ENCODE peak calls at places on chromosome 2, in five cellular contexts. C, N, B, P and W are unnamed samples.

GRCh38 chr2:11286749-11287148 is 57.7 kb downstream of the ROCK2 start:
- DNase-seq in C (no peak), N (peak), B (no peak), P (no peak), W (no peak)

GRCh38 chr2:28658369-28658768 is 93.3 kb upstream of the PPP1CB start:
- DNase-seq in C (no peak), N (peak), B (no peak), P (no peak), W (no peak)

GRCh38 chr2:14781148-14781547 is 148.6 kb downstream of the LRATD1 start:
- DNase-seq in C (no peak), N (no peak), B (no peak), P (no peak), W (peak)

GRCh38 chr2:17518212-17519154 is at the start of gene RAD51AP2:
- DNase-seq in C (peak), N (peak), B (peak), P (peak), W (no peak)

GRCh38 chr2:240567872-240568677 is at the start of gene RNPEPL1:
- DNase-seq in C (peak), N (no peak), B (peak), P (peak), W (no peak)

GRCh38 chr2:101540518-101540917 is 65.6 kb upstream of the RFX8 start:
- DNase-seq in C (no peak), N (peak), B (no peak), P (no peak), W (no peak)

GRCh38 chr2:142675398-142675797 is 202.1 kb upstream of the KYNU start:
- DNase-seq in C (no peak), N (peak), B (no peak), P (no peak), W (no peak)

GRCh38 chr2:218540015-218540414 is 28.1 kb downstream of the USP37 start:
- DNase-seq in C (no peak), N (no peak), B (no peak), P (no peak), W (no peak)

GRCh38 chr2:105437708-105438103 is 38.9 kb upstream of the FHL2 start:
- DNase-seq in C (no peak), N (peak), B (no peak), P (no peak), W (no peak)

GRCh38 chr2:24421668-24422067 is 61.3 kb upstream of the ITSN2 start:
- DNase-seq in C (no peak), N (peak), B (peak), P (peak), W (no peak)

GRCh38 chr2:70686577-70687460 is 81.2 kb downstream of the ADD2 start:
- DNase-seq in C (peak), N (peak), B (peak), P (no peak), W (no peak)

GRCh38 chr2:99636432-99637034 is 146.7 kb upstream of the REV1 start:
- DNase-seq in C (peak), N (no peak), B (peak), P (peak), W (no peak)

DNA sequence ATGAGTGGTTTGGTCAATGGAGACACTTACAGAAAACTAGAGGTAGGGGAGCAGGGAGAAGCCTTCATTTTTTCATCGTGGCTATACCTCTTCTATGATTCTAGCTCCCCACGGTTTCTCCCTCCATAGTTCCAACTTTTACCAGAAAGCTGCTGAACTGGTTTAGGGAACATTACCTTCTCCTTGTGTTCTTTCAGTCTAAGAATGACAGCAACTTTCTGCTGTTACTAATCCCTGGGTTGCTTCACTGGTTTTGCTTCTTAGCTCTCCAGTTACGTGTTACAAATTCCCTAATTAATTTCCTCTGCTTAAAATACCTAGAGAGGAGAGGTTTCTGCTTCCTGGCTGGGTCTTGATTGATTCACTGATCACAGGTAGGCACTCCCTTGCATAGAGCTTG is 499.9 kb downstream of the SLC4A3 start:
- DNase-seq in C (no peak), N (no peak), B (no peak), P (no peak), W (peak)
- H3K27ac ChIP-seq in C (no peak), N (no peak), B (no peak), P (no peak), W (peak)

DNA sequence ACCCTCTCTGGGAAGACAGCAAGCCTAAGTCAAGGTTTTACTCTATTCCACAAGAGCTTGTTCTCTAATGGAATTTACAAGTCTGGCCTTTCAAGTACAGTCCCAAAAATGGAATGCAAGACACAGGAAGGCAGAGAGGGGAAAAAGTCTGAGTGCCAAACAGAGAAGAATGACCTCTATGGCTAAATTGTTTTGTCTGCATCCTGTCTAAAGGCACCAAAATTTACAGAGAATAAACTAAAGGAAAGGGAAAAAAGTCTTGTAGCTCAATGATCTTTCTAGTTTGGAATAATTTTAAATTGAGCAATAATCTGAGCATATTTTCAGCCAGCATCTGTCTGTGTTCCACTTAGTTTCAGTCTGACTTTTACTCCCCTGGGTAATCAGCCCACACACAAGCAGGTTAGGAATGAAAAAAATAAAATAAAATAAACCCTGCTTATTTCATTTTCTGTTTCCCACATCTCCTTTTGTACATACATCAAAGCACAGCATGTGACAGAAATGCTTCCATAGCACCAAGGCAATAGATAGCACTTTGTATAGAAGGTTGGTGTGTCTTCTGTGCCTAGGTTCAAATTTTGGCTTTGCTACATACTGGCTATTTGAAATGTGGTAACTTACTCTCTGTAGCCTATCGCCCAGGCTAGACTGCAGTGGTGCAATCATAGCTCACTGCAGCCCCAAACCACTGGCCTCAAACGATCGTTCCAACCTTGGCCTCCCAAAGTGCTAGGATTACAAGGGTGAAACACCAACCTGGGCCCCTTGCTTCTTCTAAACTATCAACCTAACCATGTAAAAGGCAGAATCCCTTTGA is 105.1 kb downstream of the SLC8A1 start:
- DNase-seq in C (no peak), N (no peak), B (no peak), P (no peak), W (no peak)
- H3K27ac ChIP-seq in C (peak), N (peak), B (peak), P (peak), W (no peak)

GRCh38 chr2:108215794-108216211 is 24.0 kb upstream of the SULT1C3 start:
- DNase-seq in C (peak), N (peak), B (no peak), P (no peak), W (peak)
- H3K27ac ChIP-seq in C (no peak), N (no peak), B (no peak), P (no peak), W (peak)

DNA sequence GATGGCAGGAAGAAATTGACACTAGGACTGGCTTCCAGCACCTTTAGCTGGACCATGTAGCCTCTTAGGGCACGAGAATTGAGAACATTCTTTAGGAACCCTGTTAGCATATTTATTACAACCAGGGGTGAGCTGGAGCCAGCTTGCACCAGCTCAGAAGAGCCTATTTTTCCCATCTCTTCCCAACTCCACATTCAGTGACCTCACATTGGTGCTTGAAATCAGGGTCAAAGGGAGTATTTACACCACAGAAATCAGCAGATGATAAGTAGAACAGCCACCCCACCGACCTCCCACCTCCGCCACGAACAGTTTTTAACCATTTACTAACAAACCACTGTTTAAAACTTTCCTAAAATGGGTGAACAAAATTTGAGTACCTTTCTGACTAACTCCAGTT is 389.2 kb upstream of the TNP1 start:
- DNase-seq in C (no peak), N (no peak), B (no peak), P (no peak), W (no peak)
- H3K27ac ChIP-seq in C (peak), N (no peak), B (peak), P (peak), W (no peak)

GRCh38 chr2:1721706-1722483 is 22.4 kb downstream of the PXDN start:
- DNase-seq in C (peak), N (peak), B (no peak), P (peak), W (peak)
- H3K27ac ChIP-seq in C (peak), N (peak), B (peak), P (peak), W (peak)

DNA sequence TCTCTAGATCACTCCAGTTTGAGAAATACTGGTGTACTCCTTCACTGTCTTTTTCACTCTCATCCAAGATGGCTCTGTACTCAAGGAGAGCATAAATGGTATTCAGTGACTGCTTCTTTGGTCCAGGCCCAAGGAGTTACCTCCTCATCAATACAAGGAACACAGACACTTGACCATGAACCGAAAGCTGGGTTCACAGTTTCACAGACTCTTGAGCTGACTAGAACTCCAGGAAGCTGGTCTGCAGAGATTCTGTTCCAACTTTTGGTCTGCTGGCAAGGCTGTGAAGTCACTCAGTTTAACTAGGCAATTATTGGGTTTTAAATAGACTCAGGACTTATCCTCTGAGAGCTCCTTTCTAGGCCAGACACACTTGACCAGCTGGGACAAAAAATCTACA is 7.4 kb upstream of the IGFBP5 start:
- DNase-seq in C (no peak), N (no peak), B (no peak), P (no peak), W (no peak)
- H3K27ac ChIP-seq in C (peak), N (no peak), B (no peak), P (no peak), W (no peak)

DNA sequence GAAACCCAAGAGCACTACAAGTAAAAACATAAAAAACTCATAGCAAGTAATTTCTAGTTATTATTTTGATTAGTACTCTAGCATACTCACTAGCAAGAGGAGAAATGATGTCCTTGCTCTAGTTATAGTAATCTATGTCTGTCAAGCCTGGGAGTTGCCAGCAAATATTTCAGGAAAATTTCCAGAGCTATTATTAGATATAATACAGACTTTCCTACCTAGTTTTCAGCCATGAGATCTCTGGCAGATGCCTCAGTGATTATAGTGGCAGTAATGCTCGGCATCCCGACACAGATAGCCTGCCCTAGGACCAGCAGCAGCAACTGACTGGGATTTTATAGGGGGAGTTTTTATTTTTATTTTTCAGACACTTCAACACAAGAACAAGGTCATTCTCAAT is 224.4 kb downstream of the ZNF385B start:
- DNase-seq in C (no peak), N (no peak), B (no peak), P (no peak), W (no peak)
- H3K27ac ChIP-seq in C (no peak), N (no peak), B (peak), P (no peak), W (no peak)

DNA sequence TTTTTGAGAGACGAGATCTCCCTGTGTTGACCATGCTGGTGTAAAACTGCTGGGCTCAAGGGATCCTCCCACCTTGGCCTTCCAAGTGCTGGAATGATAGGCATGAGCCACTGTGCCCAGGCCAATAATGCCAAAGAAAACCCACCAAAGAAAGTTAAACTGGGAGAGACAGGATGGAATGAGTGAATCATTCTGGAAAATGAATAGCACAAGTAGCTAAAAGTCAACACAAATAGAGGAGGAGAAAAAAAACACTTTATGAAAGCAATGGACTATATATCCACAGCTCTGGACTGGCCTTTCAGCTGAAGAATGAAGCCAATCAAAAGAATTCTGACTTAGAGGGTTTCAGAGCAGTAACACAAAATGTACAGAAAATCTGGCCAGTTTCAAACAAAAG is 23.9 kb downstream of the IAH1 start:
- DNase-seq in C (no peak), N (no peak), B (no peak), P (no peak), W (no peak)
- H3K27ac ChIP-seq in C (peak), N (no peak), B (no peak), P (no peak), W (no peak)

GRCh38 chr2:48259811-48260210 is 270.1 kb upstream of the STON1 start:
- DNase-seq in C (no peak), N (no peak), B (no peak), P (no peak), W (no peak)
- H3K27ac ChIP-seq in C (no peak), N (no peak), B (no peak), P (no peak), W (no peak)

DNA sequence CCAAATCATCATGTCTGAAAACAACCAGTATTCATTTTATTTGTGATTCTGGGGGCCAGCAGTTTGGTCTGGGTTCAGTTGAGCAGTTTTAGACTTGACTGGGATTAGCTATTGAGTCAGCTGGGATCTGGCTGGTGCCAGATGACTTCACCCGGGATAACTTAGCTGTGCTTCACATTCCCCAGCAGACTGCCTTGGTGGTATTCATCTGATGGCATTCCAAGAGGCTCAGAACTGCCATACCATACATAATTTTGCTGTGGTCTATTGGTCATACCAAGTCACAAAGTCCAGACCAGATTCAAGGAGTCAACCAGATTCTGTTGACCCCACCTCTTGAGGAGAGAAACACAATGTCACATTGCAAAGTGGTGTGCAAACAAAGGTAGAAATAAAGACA is 7.8 kb upstream of the FSHR start:
- DNase-seq in C (no peak), N (no peak), B (no peak), P (no peak), W (no peak)
- H3K27ac ChIP-seq in C (no peak), N (no peak), B (no peak), P (no peak), W (no peak)